ENCODE peak calls at places on chromosomes 5 and 9, in four cellular contexts. O, W, S and X are unnamed samples.

GRCh38 chr9:95025213-95026170 is 292.0 kb downstream of the FANCC start:
- ATAC-seq in O (peak; percentile 46), W (peak; percentile 82), S (peak; percentile 76), X (peak; percentile 90)

GRCh38 chr5:85656050-85656449 is 961.7 kb upstream of the COX7C start:
- ATAC-seq in O (no peak), W (no peak), S (no peak), X (no peak)

GRCh38 chr5:77368367-77368766 is 123.7 kb downstream of the WDR41 start:
- ATAC-seq in O (no peak), W (no peak), S (no peak), X (no peak)

GRCh38 chr5:98593418-98593817 is 180.0 kb upstream of the RGMB start:
- ATAC-seq in O (no peak), W (no peak), S (no peak), X (no peak)

GRCh38 chr5:103532116-103532734 is 30.4 kb downstream of the NUDT12 start:
- ATAC-seq in O (no peak), W (no peak), S (no peak), X (no peak)

GRCh38 chr9:134365791-134366222 is 39.6 kb downstream of the RXRA start:
- ATAC-seq in O (no peak), W (peak; percentile 71), S (peak; percentile 76), X (peak; percentile 83)

GRCh38 chr9:104313396-104314110 is 190.5 kb upstream of the OR13F1 start:
- ATAC-seq in O (no peak), W (no peak), S (no peak), X (no peak)

GRCh38 chr9:124266139-124266825 is 8.5 kb downstream of the NEK6 start:
- ATAC-seq in O (no peak), W (no peak), S (peak; percentile 45), X (no peak)

GRCh38 chr9:23698161-23698560 is 127.9 kb downstream of the ELAVL2 start:
- ATAC-seq in O (no peak), W (no peak), S (no peak), X (no peak)

GRCh38 chr9:129751841-129752801 is 721 bp downstream of the PTGES start:
- ATAC-seq in O (peak; percentile 61), W (peak; percentile 48), S (peak; percentile 49), X (no peak)

GRCh38 chr5:54227109-54227508 is 83.3 kb downstream of the ARL15 start:
- ATAC-seq in O (no peak), W (no peak), S (no peak), X (no peak)

GRCh38 chr5:76791461-76791860 is 27.4 kb upstream of the F2RL1 start:
- ATAC-seq in O (no peak), W (no peak), S (no peak), X (no peak)

GRCh38 chr9:76810377-76810957 is 46.2 kb downstream of the PCA3 start:
- ATAC-seq in O (peak; percentile 81), W (peak; percentile 72), S (peak; percentile 96), X (peak; percentile 60)

GRCh38 chr5:124707516-124707915 is 38.9 kb downstream of the ZNF608 start:
- ATAC-seq in O (no peak), W (no peak), S (no peak), X (no peak)

GRCh38 chr9:107587175-107587963 is 97.8 kb upstream of the KLF4 start:
- ATAC-seq in O (peak; percentile 81), W (peak; percentile 75), S (no peak), X (peak; percentile 80)

GRCh38 chr5:1239514-1240251 is 14.5 kb downstream of the SLC6A18 start:
- ATAC-seq in O (no peak), W (no peak), S (no peak), X (no peak)

GRCh38 chr5:5330723-5331530 is 91.5 kb upstream of the ICE1 start:
- ATAC-seq in O (no peak), W (no peak), S (no peak), X (no peak)

GRCh38 chr5:19264821-19265220 is 723.2 kb downstream of the CDH18 start:
- ATAC-seq in O (no peak), W (no peak), S (no peak), X (no peak)

GRCh38 chr5:19274578-19274977 is 713.4 kb downstream of the CDH18 start:
- ATAC-seq in O (no peak), W (no peak), S (no peak), X (no peak)

GRCh38 chr5:19266791-19267190 is 721.2 kb downstream of the CDH18 start:
- ATAC-seq in O (no peak), W (no peak), S (no peak), X (no peak)

GRCh38 chr5:19270153-19270552 is 717.8 kb downstream of the CDH18 start:
- ATAC-seq in O (no peak), W (no peak), S (no peak), X (no peak)
- TF ChIP-seq EP300 in O (no peak), W (no peak), S (no peak), X (no peak)

DNA sequence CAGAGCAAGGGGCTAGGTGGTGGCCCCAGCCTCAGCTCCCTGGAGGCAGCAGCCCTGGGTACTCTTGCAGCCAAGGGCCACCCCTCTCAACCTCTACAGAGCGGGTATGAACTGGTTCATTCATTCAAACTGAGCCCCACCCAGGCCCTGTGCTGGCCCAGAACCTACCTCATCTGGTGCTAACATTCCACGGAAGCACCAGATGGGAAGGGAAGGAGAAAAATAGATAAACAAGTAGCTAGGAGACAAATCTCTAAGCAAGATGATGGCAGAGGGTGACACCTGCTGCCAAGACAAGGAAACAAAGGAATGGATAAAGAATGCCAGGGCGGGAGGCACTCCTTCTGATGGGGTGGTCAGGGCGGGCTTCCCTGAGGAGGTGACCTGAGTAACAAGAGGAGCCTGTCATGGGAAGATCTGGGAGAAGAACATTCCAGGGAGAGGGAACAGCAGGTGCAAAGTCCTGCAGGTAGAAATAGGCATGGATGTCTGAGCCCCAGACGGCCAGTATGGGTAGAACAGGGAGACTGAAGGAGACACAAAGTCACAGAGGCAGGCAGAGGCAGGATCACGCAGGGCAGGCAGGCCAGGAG is 6.1 kb downstream of the ST6GALNAC4 start:
- ATAC-seq in O (no peak), W (no peak), S (peak; percentile 64), X (no peak)
- H3K4me3 ChIP-seq in O (no peak overlapping the region), W (no peak overlapping the region), S (no peak overlapping the region), X (no peak overlapping the region)

GRCh38 chr9:115117999-115118470 is at the start of gene TNC:
- ATAC-seq in O (no peak), W (peak; percentile 72), S (peak; percentile 67), X (peak; percentile 77)
- TF ChIP-seq POLR2A in O (no peak), W (peak; percentile 17), S (no peak), X (peak; percentile 65)

GRCh38 chr5:151005975-151006576 is 14.3 kb upstream of the GPX3 start:
- ATAC-seq in O (peak; percentile 9), W (peak; percentile 86), S (no peak), X (peak; percentile 90)
- TF ChIP-seq EP300 in O (no peak), W (no peak), S (no peak), X (no peak)

DNA sequence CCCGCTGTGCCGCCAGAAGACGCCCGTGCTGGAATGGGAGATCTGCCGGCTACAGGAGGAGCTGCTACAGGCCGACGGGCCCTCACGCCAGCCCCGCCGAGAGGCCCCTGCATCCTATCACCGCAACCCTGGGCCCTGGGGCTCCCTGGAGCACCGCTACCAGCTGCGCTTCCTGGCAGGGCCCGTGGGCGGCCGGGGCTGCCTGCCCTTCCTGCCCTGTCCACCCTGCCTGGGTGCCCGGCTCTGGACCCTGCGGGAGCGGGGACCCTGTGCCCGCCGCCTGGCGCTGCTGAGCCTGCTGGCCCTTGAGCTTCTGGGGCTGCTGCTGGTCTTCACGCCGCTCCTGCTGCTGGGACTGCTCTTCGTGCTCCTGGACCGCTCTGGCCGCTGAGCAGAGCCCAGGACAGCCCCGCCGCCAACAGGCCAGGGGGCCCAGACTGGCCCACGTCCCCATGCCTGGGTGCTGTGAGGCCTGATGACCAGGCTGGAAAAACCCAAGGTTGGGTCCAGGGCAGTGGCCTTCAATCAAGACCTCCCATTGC is 3.8 kb downstream of the RNF208 start:
- ATAC-seq in O (peak; percentile 5), W (no peak), S (peak; percentile 1), X (no peak)
- H3K4me3 ChIP-seq in O (peak overlapping the region; percentile 83), W (no peak overlapping the region), S (no peak overlapping the region), X (no peak overlapping the region)

GRCh38 chr5:14212838-14213237 is 69.7 kb downstream of the TRIO start:
- ATAC-seq in O (peak; percentile 53), W (peak; percentile 18), S (no peak), X (no peak)
- TF ChIP-seq POLR2A in O (no peak), W (peak; percentile 10), S (no peak), X (no peak)